ENCODE peak calls at places on chromosomes 2 and 18, in ten cellular contexts. E is hepatic stellate cell, W is HL-60, S is anterior cingulate cortex, B is A172, V is fibroblast of lung, K is body of pancreas, F is EH, J is NCI-H748 treated with DMSO at 0.1 percent for 48 hours, D is HTR-8/SVneo. N is an unnamed sample.
A peak's percentile ranks its signal among the peaks of the same experiment; 100 is the strongest.

GRCh38 chr18:78733762-78734613 is 245.6 kb upstream of the SALL3 start:
- DNase-seq in K (no peak), D (no peak), E (no peak), B (no peak), V (no peak), S (no peak), F (no peak), J (no peak), W (no peak), N (no peak)

GRCh38 chr2:8821276-8822217 is 15.9 kb downstream of the KIDINS220 start:
- DNase-seq in V (peak; percentile 40), B (no peak), F (peak; percentile 54), D (no peak), K (peak; percentile 81), J (no peak), S (no peak), E (no peak), W (peak; percentile 60), N (peak; percentile 69)

GRCh38 chr2:72154386-72154785 is 6.7 kb upstream of the CYP26B1 start:
- DNase-seq in S (no peak), W (no peak), V (no peak), F (no peak), K (peak; percentile 5), B (no peak), E (no peak), D (no peak), J (no peak), N (no peak)

GRCh38 chr18:832085-832681 is 20.1 kb upstream of the YES1 start:
- DNase-seq in V (no peak), J (peak; percentile 5), B (no peak), W (peak; percentile 24), E (no peak), S (no peak), D (no peak), F (no peak), K (no peak), N (no peak)

GRCh38 chr18:68181956-68182355 is 533.0 kb downstream of the TMX3 start:
- DNase-seq in W (no peak), K (no peak), B (no peak), V (peak; percentile 69), E (no peak), J (no peak), D (no peak), F (peak; percentile 55), S (no peak), N (no peak)

GRCh38 chr2:148926291-148926961 is 51.4 kb downstream of the KIF5C start:
- DNase-seq in S (peak; percentile 30), D (peak; percentile 50), W (peak; percentile 60), F (peak; percentile 48), V (peak; percentile 4), J (no peak), E (peak; percentile 7), K (peak; percentile 31), B (no peak), N (peak; percentile 65)

GRCh38 chr2:83071352-83071751 is 1387.7 kb downstream of the SUCLG1 start:
- DNase-seq in B (no peak), D (no peak), F (no peak), S (no peak), K (no peak), E (no peak), V (no peak), J (no peak), W (no peak), N (no peak)

GRCh38 chr2:180962727-180963312 is 17.6 kb upstream of the UBE2E3 start:
- DNase-seq in W (no peak), K (no peak), F (no peak), J (no peak), E (no peak), D (no peak), S (no peak), B (no peak), V (no peak), N (no peak)

GRCh38 chr2:24351981-24352380 is 8.4 kb downstream of the ITSN2 start:
- DNase-seq in S (no peak), F (no peak), E (no peak), D (no peak), W (no peak), V (no peak), K (no peak), B (no peak), J (no peak), N (no peak)

GRCh38 chr2:189127756-189128155 is 51.8 kb downstream of the COL5A2 start:
- DNase-seq in W (no peak), K (no peak), B (no peak), D (no peak), V (no peak), E (no peak), J (peak; percentile 54), F (peak; percentile 55), S (no peak), N (no peak)

GRCh38 chr2:173590278-173590811 is 235.7 kb downstream of the CDCA7 start:
- DNase-seq in W (no peak), D (peak; percentile 38), J (peak; percentile 97), F (peak; percentile 99), S (no peak), K (peak; percentile 39), B (peak; percentile 98), E (peak; percentile 24), V (peak; percentile 98), N (peak; percentile 91)

GRCh38 chr2:142286618-142287017 is 155.8 kb upstream of the LRP1B start:
- DNase-seq in S (no peak), W (peak; percentile 5), E (no peak), D (no peak), K (no peak), F (peak; percentile 4), J (no peak), V (no peak), B (peak; percentile 30), N (no peak)

GRCh38 chr2:232324778-232325177 is 53.8 kb upstream of the ALPP start:
- DNase-seq in E (no peak), V (no peak), F (no peak), W (no peak), S (no peak), K (no peak), J (no peak), D (no peak), B (no peak), N (no peak)

GRCh38 chr2:40395169-40396023 is 56.5 kb downstream of the SLC8A1 start:
- DNase-seq in E (no peak), F (peak; percentile 47), K (no peak), S (no peak), W (no peak), V (peak; percentile 53), D (no peak), B (no peak), J (no peak), N (no peak)

GRCh38 chr18:54622084-54622483 is 31.0 kb downstream of the DYNAP start:
- DNase-seq in J (no peak), E (no peak), V (no peak), F (no peak), D (no peak), B (no peak), W (no peak), K (no peak), S (no peak), N (no peak)

GRCh38 chr2:61456746-61457420 is 14.0 kb downstream of the USP34 start:
- DNase-seq in F (no peak), E (no peak), W (no peak), J (no peak), D (no peak), V (no peak), K (no peak), B (no peak), S (no peak), N (no peak)

GRCh38 chr2:241354668-241355658 is 1.1 kb upstream of the FARP2 start:
- DNase-seq in F (peak; percentile 71), S (no peak), B (peak; percentile 36), W (peak; percentile 90), D (peak; percentile 49), K (peak; percentile 93), V (peak; percentile 70), E (peak; percentile 41), J (no peak), N (peak; percentile 27)

GRCh38 chr2:238160206-238161129 is 1.7 kb downstream of the ERFE start:
- DNase-seq in D (no peak), B (no peak), F (peak; percentile 18), K (no peak), W (no peak), S (no peak), E (no peak), V (no peak), J (no peak), N (no peak)

GRCh38 chr2:120936476-120937334 is 201.0 kb downstream of the GLI2 start:
- DNase-seq in S (no peak), B (no peak), K (no peak), J (no peak), D (no peak), W (no peak), V (peak; percentile 79), E (no peak), F (peak; percentile 70), N (peak; percentile 42)

GRCh38 chr2:145022021-145022670 is 502.2 kb upstream of the ZEB2 start:
- DNase-seq in K (no peak), W (no peak), S (no peak), J (no peak), F (peak; percentile 77), V (peak; percentile 74), B (no peak), D (no peak), E (no peak), N (no peak)

GRCh38 chr2:118388771-118389170 is 300.5 kb downstream of the INSIG2 start:
- DNase-seq in F (peak; percentile 61), D (no peak), K (no peak), E (peak; percentile 9), J (no peak), V (peak; percentile 67), S (no peak), W (no peak), B (peak; percentile 26), N (peak; percentile 43)

GRCh38 chr2:45009928-45010705 is 865 bp upstream of the SIX2 start:
- DNase-seq in V (peak; percentile 25), W (no peak), J (peak; percentile 28), F (peak; percentile 78), K (peak; percentile 68), S (no peak), D (peak; percentile 76), E (peak; percentile 78), B (peak; percentile 22), N (peak; percentile 84)

GRCh38 chr2:113854208-113854607 is 35.7 kb upstream of the ACTR3 start:
- DNase-seq in F (no peak), K (no peak), J (no peak), B (no peak), S (no peak), E (no peak), V (no peak), W (no peak), D (no peak), N (no peak)

GRCh38 chr2:235979753-235980459 is 188.3 kb downstream of the GBX2 start:
- DNase-seq in D (no peak), S (no peak), W (no peak), J (peak; percentile 92), K (no peak), V (no peak), B (no peak), F (no peak), E (no peak), N (no peak)

GRCh38 chr2:165646321-165646801 is 147.7 kb downstream of the GALNT3 start:
- DNase-seq in K (no peak), J (peak; percentile 82), E (no peak), V (no peak), W (no peak), S (no peak), B (no peak), F (peak; percentile 41), D (no peak), N (peak; percentile 10)

GRCh38 chr2:37833420-37833819 is 91.7 kb upstream of the RMDN2 start:
- DNase-seq in W (no peak), K (no peak), S (no peak), E (no peak), B (no peak), V (peak; percentile 44), F (peak; percentile 31), J (no peak), D (no peak), N (no peak)

GRCh38 chr18:79452190-79452990 is 56.7 kb downstream of the NFATC1 start:
- DNase-seq in S (no peak), E (no peak), D (no peak), W (no peak), F (no peak), V (peak; percentile 65), J (no peak), K (no peak), B (no peak), N (no peak)

GRCh38 chr18:10124071-10124470 is 210.3 kb downstream of the VAPA start:
- DNase-seq in S (no peak), B (no peak), E (no peak), K (no peak), V (no peak), F (no peak), D (no peak), J (no peak), W (no peak), N (no peak)

N was measured in AG20443.